ENCODE peak calls at places on chromosomes 1 and 21, in eight cellular contexts. One of them, this sample, is unnamed.
A peak's percentile ranks its signal among the peaks of the same experiment; 100 is the strongest.

GRCh38 chr1:116850436-116850835 is 59.3 kb upstream of the PTGFRN start:
- DNase-seq in stomach: no peak
- DNase-seq in GM12892: no peak
- DNase-seq in spleen: no peak
- DNase-seq in suprapubic skin: no peak
- DNase-seq in esophagus muscularis mucosa: no peak
- DNase-seq in endothelial cell of umbilical vein: peak; percentile 74
- DNase-seq in breast epithelium: no peak
- DNase-seq in this sample: no peak

GRCh38 chr1:3727042-3727824 is 25.0 kb upstream of the CCDC27 start:
- DNase-seq in stomach: peak; percentile 30
- DNase-seq in GM12892: peak; percentile 70
- DNase-seq in spleen: no peak
- DNase-seq in suprapubic skin: no peak
- DNase-seq in esophagus muscularis mucosa: no peak
- DNase-seq in endothelial cell of umbilical vein: no peak
- DNase-seq in breast epithelium: no peak
- DNase-seq in this sample: peak; percentile 80

GRCh38 chr1:205929812-205930577 is 13.3 kb downstream of the SLC26A9 start:
- DNase-seq in stomach: no peak
- DNase-seq in GM12892: no peak
- DNase-seq in spleen: peak; percentile 53
- DNase-seq in suprapubic skin: no peak
- DNase-seq in esophagus muscularis mucosa: no peak
- DNase-seq in endothelial cell of umbilical vein: no peak
- DNase-seq in breast epithelium: no peak
- DNase-seq in this sample: no peak

GRCh38 chr1:229990326-229990725 is 76.7 kb upstream of the GALNT2 start:
- DNase-seq in stomach: no peak
- DNase-seq in GM12892: no peak
- DNase-seq in spleen: no peak
- DNase-seq in suprapubic skin: no peak
- DNase-seq in esophagus muscularis mucosa: no peak
- DNase-seq in endothelial cell of umbilical vein: no peak
- DNase-seq in breast epithelium: no peak
- DNase-seq in this sample: no peak

GRCh38 chr21:25759573-25759972 is 24.8 kb downstream of the GABPA start:
- DNase-seq in stomach: no peak
- DNase-seq in GM12892: no peak
- DNase-seq in spleen: no peak
- DNase-seq in suprapubic skin: no peak
- DNase-seq in esophagus muscularis mucosa: no peak
- DNase-seq in endothelial cell of umbilical vein: no peak
- DNase-seq in breast epithelium: no peak
- DNase-seq in this sample: no peak

GRCh38 chr21:14120091-14120734 is 90.5 kb downstream of the LIPI start:
- DNase-seq in stomach: peak; percentile 53
- DNase-seq in GM12892: no peak
- DNase-seq in spleen: no peak
- DNase-seq in suprapubic skin: no peak
- DNase-seq in esophagus muscularis mucosa: no peak
- DNase-seq in endothelial cell of umbilical vein: no peak
- DNase-seq in breast epithelium: no peak
- DNase-seq in this sample: no peak

GRCh38 chr21:45323487-45324380 is 36.0 kb upstream of the POFUT2 start:
- DNase-seq in stomach: no peak
- DNase-seq in GM12892: no peak
- DNase-seq in spleen: peak; percentile 54
- DNase-seq in suprapubic skin: peak; percentile 57
- DNase-seq in esophagus muscularis mucosa: no peak
- DNase-seq in endothelial cell of umbilical vein: no peak
- DNase-seq in breast epithelium: no peak
- DNase-seq in this sample: no peak

GRCh38 chr21:34545079-34545884 is 33.3 kb upstream of the KCNE1 start:
- DNase-seq in stomach: no peak
- DNase-seq in GM12892: peak; percentile 38
- DNase-seq in spleen: no peak
- DNase-seq in suprapubic skin: no peak
- DNase-seq in esophagus muscularis mucosa: no peak
- DNase-seq in endothelial cell of umbilical vein: peak; percentile 39
- DNase-seq in breast epithelium: peak; percentile 57
- DNase-seq in this sample: peak; percentile 47

GRCh38 chr1:171179323-171180227 is 5.5 kb upstream of the FMO2 start:
- DNase-seq in stomach: no peak
- DNase-seq in GM12892: no peak
- DNase-seq in spleen: no peak
- DNase-seq in suprapubic skin: no peak
- DNase-seq in esophagus muscularis mucosa: no peak
- DNase-seq in endothelial cell of umbilical vein: no peak
- DNase-seq in breast epithelium: no peak
- DNase-seq in this sample: no peak

GRCh38 chr1:39995973-39996393 is 41.0 kb downstream of the MFSD2A start:
- DNase-seq in stomach: no peak
- DNase-seq in GM12892: peak; percentile 47
- DNase-seq in spleen: no peak
- DNase-seq in suprapubic skin: no peak
- DNase-seq in esophagus muscularis mucosa: no peak
- DNase-seq in endothelial cell of umbilical vein: no peak
- DNase-seq in breast epithelium: no peak
- DNase-seq in this sample: peak; percentile 47

GRCh38 chr1:178772952-178773351 is 47.9 kb downstream of the RALGPS2 start:
- DNase-seq in stomach: no peak
- DNase-seq in GM12892: no peak
- DNase-seq in spleen: no peak
- DNase-seq in suprapubic skin: no peak
- DNase-seq in esophagus muscularis mucosa: no peak
- DNase-seq in endothelial cell of umbilical vein: no peak
- DNase-seq in breast epithelium: no peak
- DNase-seq in this sample: no peak

GRCh38 chr1:158095737-158096335 is 84.9 kb upstream of the CD1D start:
- DNase-seq in stomach: no peak
- DNase-seq in GM12892: peak; percentile 54
- DNase-seq in spleen: peak; percentile 34
- DNase-seq in suprapubic skin: no peak
- DNase-seq in esophagus muscularis mucosa: no peak
- DNase-seq in endothelial cell of umbilical vein: peak; percentile 41
- DNase-seq in breast epithelium: no peak
- DNase-seq in this sample: peak; percentile 61

GRCh38 chr1:190067592-190067991 is 410.1 kb downstream of the BRINP3 start:
- DNase-seq in stomach: no peak
- DNase-seq in GM12892: no peak
- DNase-seq in spleen: no peak
- DNase-seq in suprapubic skin: no peak
- DNase-seq in esophagus muscularis mucosa: no peak
- DNase-seq in endothelial cell of umbilical vein: no peak
- DNase-seq in breast epithelium: no peak
- DNase-seq in this sample: no peak

GRCh38 chr1:54479251-54479650 is 68.8 kb upstream of the ACOT11 start:
- DNase-seq in stomach: no peak
- DNase-seq in GM12892: no peak
- DNase-seq in spleen: no peak
- DNase-seq in suprapubic skin: no peak
- DNase-seq in esophagus muscularis mucosa: no peak
- DNase-seq in endothelial cell of umbilical vein: no peak
- DNase-seq in breast epithelium: no peak
- DNase-seq in this sample: no peak

GRCh38 chr1:54474500-54475235 is 68.5 kb upstream of the SSBP3 start:
- DNase-seq in stomach: no peak
- DNase-seq in GM12892: no peak
- DNase-seq in spleen: no peak
- DNase-seq in suprapubic skin: no peak
- DNase-seq in esophagus muscularis mucosa: no peak
- DNase-seq in endothelial cell of umbilical vein: no peak
- DNase-seq in breast epithelium: no peak
- DNase-seq in this sample: no peak

GRCh38 chr1:54477153-54477561 is 70.9 kb upstream of the ACOT11 start:
- DNase-seq in stomach: no peak
- DNase-seq in GM12892: no peak
- DNase-seq in spleen: no peak
- DNase-seq in suprapubic skin: no peak
- DNase-seq in esophagus muscularis mucosa: no peak
- DNase-seq in endothelial cell of umbilical vein: no peak
- DNase-seq in breast epithelium: no peak
- DNase-seq in this sample: no peak

GRCh38 chr1:54475357-54476230 is 69.4 kb upstream of the SSBP3 start:
- DNase-seq in stomach: no peak
- DNase-seq in GM12892: no peak
- DNase-seq in spleen: peak; percentile 80
- DNase-seq in suprapubic skin: no peak
- DNase-seq in esophagus muscularis mucosa: no peak
- DNase-seq in endothelial cell of umbilical vein: no peak
- DNase-seq in breast epithelium: no peak
- DNase-seq in this sample: no peak

DNA sequence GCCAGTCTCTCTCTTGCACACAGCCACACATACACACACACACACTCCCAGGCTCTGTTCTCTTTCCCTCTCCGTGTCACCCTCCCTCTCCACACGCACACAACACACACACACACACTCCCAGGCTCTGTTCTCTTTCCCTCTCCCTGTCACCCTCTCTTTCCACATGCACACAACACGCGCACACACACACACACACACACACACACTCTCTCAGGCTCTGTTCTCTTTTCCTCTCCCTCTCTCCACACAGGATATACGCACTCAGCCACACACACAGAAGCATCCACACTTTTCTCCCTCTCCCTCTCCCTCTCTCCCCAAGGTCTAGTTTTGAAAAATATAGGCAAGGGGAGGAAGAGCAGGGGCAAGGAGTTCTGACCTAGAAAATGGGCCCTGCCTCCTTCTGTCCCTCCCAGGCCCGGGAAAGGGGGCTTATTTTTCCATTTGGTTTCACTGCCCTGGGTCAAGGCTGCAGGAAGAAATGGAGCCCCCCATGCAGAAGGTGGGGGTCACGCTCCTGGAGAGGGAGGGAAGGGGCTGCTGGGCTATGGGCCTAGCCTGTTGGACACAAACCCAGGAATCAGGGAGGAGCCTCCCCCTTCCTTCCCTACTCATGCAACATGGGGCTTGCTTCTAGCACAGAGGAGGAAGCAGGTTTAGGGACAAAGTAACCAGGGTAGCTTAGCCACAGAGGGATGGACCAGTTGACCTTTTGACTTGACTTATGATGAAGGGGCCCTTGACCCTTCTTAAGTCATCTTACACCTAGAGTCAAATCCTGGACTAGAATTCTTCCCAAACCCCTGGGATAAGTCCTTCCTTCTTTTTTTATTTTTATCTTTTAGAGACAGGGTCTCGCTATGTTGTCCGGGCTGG is 70.3 kb upstream of the SSBP3 start:
- DNase-seq in stomach: no peak
- DNase-seq in GM12892: no peak
- DNase-seq in spleen: no peak
- DNase-seq in suprapubic skin: no peak
- DNase-seq in esophagus muscularis mucosa: no peak
- DNase-seq in endothelial cell of umbilical vein: no peak
- DNase-seq in breast epithelium: no peak
- DNase-seq in this sample: no peak
- TF ChIP-seq POLR2AphosphoS5 in stomach: no peak
- TF ChIP-seq POLR2AphosphoS5 in GM12892: no peak
- TF ChIP-seq POLR2AphosphoS5 in spleen: no peak
- TF ChIP-seq POLR2AphosphoS5 in suprapubic skin: no peak
- TF ChIP-seq POLR2AphosphoS5 in esophagus muscularis mucosa: no peak
- TF ChIP-seq POLR2AphosphoS5 in endothelial cell of umbilical vein: no peak
- TF ChIP-seq POLR2AphosphoS5 in breast epithelium: no peak
- TF ChIP-seq POLR2AphosphoS5 in this sample: no peak

DNA sequence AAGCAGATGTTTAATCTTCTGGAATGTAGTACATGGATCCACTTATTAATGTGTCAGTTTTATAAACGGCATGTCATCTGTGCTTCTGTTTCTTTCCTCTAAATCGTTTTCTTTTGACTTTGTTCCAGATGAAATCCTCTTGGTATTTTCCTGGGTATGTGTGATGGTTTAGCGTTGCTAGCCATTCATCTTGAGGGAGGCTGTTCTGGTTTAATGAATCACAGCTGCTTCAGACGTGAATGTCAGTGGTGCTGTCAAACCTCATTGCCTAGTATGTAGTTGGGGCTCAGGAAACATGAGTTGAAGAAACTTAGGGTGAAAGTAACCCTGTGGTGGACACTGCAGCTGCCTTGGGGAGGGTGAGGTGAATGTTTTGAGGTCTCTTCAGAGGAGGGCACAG is 33.2 kb downstream of the KCNK1 start:
- DNase-seq in stomach: no peak
- DNase-seq in GM12892: no peak
- DNase-seq in spleen: no peak
- DNase-seq in suprapubic skin: no peak
- DNase-seq in esophagus muscularis mucosa: no peak
- DNase-seq in endothelial cell of umbilical vein: no peak
- DNase-seq in breast epithelium: no peak
- DNase-seq in this sample: no peak
- TF ChIP-seq POLR2A in stomach: no peak
- TF ChIP-seq POLR2A in GM12892: no peak
- TF ChIP-seq POLR2A in spleen: no peak
- TF ChIP-seq POLR2A in suprapubic skin: no peak
- TF ChIP-seq POLR2A in esophagus muscularis mucosa: no peak
- TF ChIP-seq POLR2A in endothelial cell of umbilical vein: no peak
- TF ChIP-seq POLR2A in breast epithelium: no peak
- TF ChIP-seq POLR2A in this sample: no peak

GRCh38 chr1:5312870-5313269 is 658.5 kb downstream of the AJAP1 start:
- DNase-seq in stomach: no peak
- DNase-seq in GM12892: no peak
- DNase-seq in spleen: no peak
- DNase-seq in suprapubic skin: no peak
- DNase-seq in esophagus muscularis mucosa: no peak
- DNase-seq in endothelial cell of umbilical vein: no peak
- DNase-seq in breast epithelium: no peak
- DNase-seq in this sample: no peak
- TF ChIP-seq POLR2AphosphoS5 in stomach: no peak
- TF ChIP-seq POLR2AphosphoS5 in GM12892: no peak
- TF ChIP-seq POLR2AphosphoS5 in spleen: no peak
- TF ChIP-seq POLR2AphosphoS5 in suprapubic skin: no peak
- TF ChIP-seq POLR2AphosphoS5 in esophagus muscularis mucosa: no peak
- TF ChIP-seq POLR2AphosphoS5 in endothelial cell of umbilical vein: no peak
- TF ChIP-seq POLR2AphosphoS5 in breast epithelium: no peak
- TF ChIP-seq POLR2AphosphoS5 in this sample: no peak

DNA sequence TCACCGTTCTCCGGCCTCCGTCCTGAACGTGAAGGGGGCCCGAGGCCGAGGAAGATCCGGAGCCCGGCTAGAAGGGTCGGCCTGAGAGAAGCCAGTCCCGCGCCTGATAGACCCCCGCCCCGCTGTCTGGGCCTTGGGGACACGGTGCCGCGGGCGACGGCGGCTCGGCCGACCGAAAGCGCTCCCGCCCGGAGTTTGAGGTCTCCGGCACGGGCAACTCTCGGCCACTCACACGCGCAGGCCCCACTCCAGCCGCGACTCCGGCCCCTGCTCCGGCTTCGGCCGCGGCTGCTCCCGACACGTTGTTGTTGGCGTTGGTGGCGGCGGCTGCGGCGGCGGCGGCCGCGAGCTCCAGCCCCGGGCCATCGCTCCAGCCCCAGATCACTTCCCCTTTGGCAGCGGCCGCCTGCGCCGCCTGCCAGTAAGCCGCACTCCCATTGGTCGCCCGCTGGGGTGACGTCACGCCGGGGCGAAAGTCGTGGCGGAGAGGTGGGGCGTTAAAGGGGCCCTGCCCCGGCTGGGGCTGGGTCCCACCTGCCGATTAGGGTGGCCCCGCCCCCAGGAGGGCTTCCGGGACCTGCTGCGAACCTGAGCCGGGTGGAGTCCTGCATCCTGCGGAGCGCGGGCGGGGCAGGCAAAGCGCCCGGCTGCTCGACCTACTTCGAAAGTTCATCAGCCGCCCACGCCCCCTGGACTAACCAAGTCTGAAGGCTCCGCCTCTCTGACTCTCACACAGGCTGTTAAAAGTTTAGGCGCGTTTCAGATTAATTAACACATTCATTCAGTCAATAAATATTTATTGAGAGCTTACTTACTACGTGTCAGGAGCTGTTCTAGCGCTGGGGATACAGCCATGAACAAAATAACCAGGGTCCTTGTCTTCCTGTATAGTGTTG is at the start of gene EFCAB14:
- DNase-seq in stomach: peak; percentile 99
- DNase-seq in GM12892: peak; percentile 93
- DNase-seq in spleen: peak; percentile 100
- DNase-seq in suprapubic skin: peak; percentile 97
- DNase-seq in esophagus muscularis mucosa: peak; percentile 99
- DNase-seq in endothelial cell of umbilical vein: peak; percentile 94
- DNase-seq in breast epithelium: peak; percentile 95
- DNase-seq in this sample: peak; percentile 95
- TF ChIP-seq POLR2A in stomach: no peak
- TF ChIP-seq POLR2A in GM12892: peak; percentile 90
- TF ChIP-seq POLR2A in spleen: peak; percentile 85
- TF ChIP-seq POLR2A in suprapubic skin: peak; percentile 58
- TF ChIP-seq POLR2A in esophagus muscularis mucosa: peak; percentile 36
- TF ChIP-seq POLR2A in endothelial cell of umbilical vein: peak; percentile 48
- TF ChIP-seq POLR2A in breast epithelium: peak; percentile 39
- TF ChIP-seq POLR2A in this sample: peak; percentile 42

This sample was measured in GM12891.